ENCODE peak calls at places on chromosomes 4 and X, in five cellular contexts. M, D, C, R and K are unnamed samples.

GRCh38 chrX:111483140-111483539 is 28.3 kb upstream of the SERTM2 start:
- DNase-seq in R (no peak), D (no peak), C (no peak), M (no peak), K (no peak)

GRCh38 chr4:169238445-169238844 is 32.3 kb downstream of the SH3RF1 start:
- DNase-seq in R (no peak), D (no peak), C (no peak), M (no peak), K (no peak)

GRCh38 chrX:68504237-68504636 is 5.4 kb downstream of the YIPF6 start:
- DNase-seq in R (no peak), M (no peak), C (no peak), D (no peak), K (no peak)

GRCh38 chr4:4651811-4652609 is 110.2 kb upstream of the STX18 start:
- DNase-seq in M (no peak), C (peak; percentile 47), D (peak; percentile 43), R (peak; percentile 91), K (no peak)

GRCh38 chr4:3810111-3810680 is 44.0 kb downstream of the ADRA2C start:
- DNase-seq in C (no peak), D (no peak), R (no peak), M (no peak), K (no peak)

GRCh38 chrX:65528705-65529340 is 5.8 kb downstream of the LAS1L start:
- DNase-seq in M (peak; percentile 64), C (peak; percentile 56), R (peak; percentile 50), D (no peak), K (no peak)

GRCh38 chrX:40278340-40279090 is 180.8 kb upstream of the BCOR start:
- DNase-seq in C (no peak), D (no peak), M (no peak), R (no peak), K (no peak)

GRCh38 chrX:134544614-134545255 is 84.8 kb downstream of the HPRT1 start:
- DNase-seq in R (no peak), D (peak; percentile 30), M (no peak), C (peak; percentile 36), K (no peak)

GRCh38 chrX:125203379-125203736 is 116.3 kb upstream of the TEX13C start:
- DNase-seq in M (no peak), R (no peak), C (no peak), D (peak; percentile 17), K (no peak)

GRCh38 chr4:19213388-19213787 is 1038.3 kb upstream of the SLIT2 start:
- DNase-seq in M (no peak), D (no peak), C (no peak), R (peak; percentile 67), K (no peak)

GRCh38 chrX:110280954-110281353 is 36.9 kb downstream of the AMMECR1 start:
- DNase-seq in D (no peak), C (no peak), M (no peak), R (no peak), K (no peak)

GRCh38 chrX:155718964-155719586 is 106.3 kb upstream of the TMLHE start:
- DNase-seq in D (peak; percentile 64), R (no peak), M (no peak), C (no peak), K (no peak)

GRCh38 chrX:8364369-8365141 is 100.1 kb upstream of the VCX3B start:
- DNase-seq in D (no peak), M (no peak), R (peak; percentile 75), C (peak; percentile 60), K (no peak)
- TF ChIP-seq CTCF in D (peak; percentile 30), M (no peak), R (peak; percentile 83), C (peak; percentile 88), K (peak; percentile 36)

DNA sequence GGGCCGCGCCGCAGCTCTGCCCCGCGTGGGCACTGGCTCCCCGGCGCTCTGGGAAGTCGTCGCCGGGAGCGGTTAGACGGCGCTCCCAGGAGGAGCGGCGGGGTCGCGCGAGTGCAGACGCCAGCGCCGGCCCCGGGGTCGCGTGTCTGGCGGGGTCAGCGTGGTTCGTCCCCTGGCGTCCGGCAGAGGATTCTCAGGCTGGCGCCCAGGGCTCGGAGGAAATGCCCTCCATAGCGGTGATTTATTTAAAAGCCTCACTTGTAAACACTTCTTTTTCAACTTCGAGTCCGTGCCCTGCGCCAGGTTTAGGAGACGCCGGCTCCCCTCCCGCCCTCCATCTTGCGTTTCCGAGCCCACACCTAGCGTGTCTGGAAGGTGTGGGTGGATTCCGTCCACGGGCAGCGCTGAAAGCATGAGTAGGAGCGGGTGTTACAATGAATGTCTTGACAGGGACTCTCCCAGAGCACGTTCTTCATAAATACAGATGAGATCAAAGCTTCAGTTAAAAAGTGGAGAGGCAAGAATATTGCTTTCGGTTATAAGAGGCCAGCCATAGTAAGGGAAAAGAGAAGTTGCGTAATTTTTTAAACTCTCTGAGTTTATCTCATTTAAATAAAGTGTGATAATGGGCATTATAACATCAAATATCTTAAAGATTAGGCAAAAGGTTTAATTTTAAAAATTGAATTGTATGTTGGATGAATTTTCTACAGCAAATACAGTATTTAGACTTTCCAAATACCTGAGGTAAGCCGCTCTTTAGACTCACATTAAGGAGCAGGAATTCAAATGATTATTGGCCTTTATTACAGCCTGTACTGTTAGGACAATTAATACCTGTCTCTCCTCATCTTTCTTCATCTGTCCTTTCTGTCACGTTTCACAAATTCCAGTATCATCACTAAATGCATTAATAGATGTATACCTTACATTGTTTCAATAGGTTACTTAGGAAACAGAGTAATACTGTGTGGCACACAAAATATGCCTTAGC is 863 bp downstream of the FAM241A start:
- DNase-seq in M (peak; percentile 29), C (peak; percentile 46), R (peak; percentile 62), D (peak; percentile 56), K (no peak)
- TF ChIP-seq CTCF in M (no peak), C (peak; percentile 45), R (peak; percentile 43), D (no peak), K (no peak)

GRCh38 chr4:173199553-173199952 is 30.9 kb downstream of the GALNT7 start:
- DNase-seq in C (no peak), M (no peak), R (no peak), D (no peak), K (no peak)
- TF ChIP-seq CTCF in C (no peak), M (no peak), R (no peak), D (no peak), K (no peak)

GRCh38 chrX:115912372-115912897 is 258.1 kb upstream of the AGTR2 start:
- DNase-seq in C (peak; percentile 62), R (peak; percentile 57), M (no peak), D (no peak), K (no peak)
- TF ChIP-seq CTCF in C (peak; percentile 68), R (peak; percentile 73), M (no peak), D (peak; percentile 7), K (no peak)

GRCh38 chrX:35291013-35291412 is 348.4 kb downstream of the FAM47B start:
- DNase-seq in R (no peak), C (no peak), M (no peak), D (no peak), K (no peak)
- TF ChIP-seq CTCF in R (no peak), C (no peak), M (no peak), D (no peak), K (no peak)

GRCh38 chr4:43351970-43352806 is 459.7 kb downstream of the GRXCR1 start:
- DNase-seq in R (no peak), M (no peak), C (no peak), D (no peak), K (no peak)

GRCh38 chr4:43357252-43357974 is 464.9 kb downstream of the GRXCR1 start:
- DNase-seq in M (no peak), D (no peak), C (no peak), R (no peak), K (no peak)

GRCh38 chr4:43356786-43357185 is 464.3 kb downstream of the GRXCR1 start:
- DNase-seq in M (no peak), C (no peak), D (no peak), R (no peak), K (no peak)

GRCh38 chr4:43352859-43353258 is 460.3 kb downstream of the GRXCR1 start:
- DNase-seq in C (no peak), M (no peak), R (no peak), D (no peak), K (no peak)

GRCh38 chr4:43353552-43353951 is 461.0 kb downstream of the GRXCR1 start:
- DNase-seq in M (no peak), R (no peak), D (no peak), C (no peak), K (no peak)
- TF ChIP-seq CTCF in M (no peak), R (no peak), D (no peak), C (no peak), K (no peak)

DNA sequence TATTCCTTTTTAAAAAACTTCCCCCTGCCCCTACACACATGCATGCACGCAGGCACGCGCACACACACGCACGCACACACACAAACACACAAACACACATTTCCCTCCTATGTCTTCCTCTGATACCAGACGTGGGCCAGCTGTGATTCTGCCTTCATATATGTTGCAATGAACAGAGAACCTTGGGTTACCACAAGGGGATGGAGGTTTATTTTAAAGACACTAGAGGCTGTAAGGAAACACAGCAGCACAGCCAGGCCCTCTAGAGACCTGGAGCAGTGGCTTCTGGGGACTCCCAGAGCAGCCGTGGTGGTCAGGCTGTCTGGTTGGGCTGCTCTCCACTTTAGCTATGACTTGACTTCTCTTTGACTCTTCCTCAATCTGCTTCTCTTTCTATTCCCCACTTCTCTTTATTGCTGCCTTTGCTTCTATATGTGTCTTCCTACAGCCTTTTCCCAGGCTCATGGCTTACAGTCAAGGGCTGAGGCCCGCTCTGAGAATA is 3.2 kb upstream of the TLR10 start:
- DNase-seq in D (peak; percentile 45), M (no peak), C (no peak), R (no peak), K (no peak)
- TF ChIP-seq CTCF in D (no peak), M (no peak), C (no peak), R (no peak), K (no peak)

DNA sequence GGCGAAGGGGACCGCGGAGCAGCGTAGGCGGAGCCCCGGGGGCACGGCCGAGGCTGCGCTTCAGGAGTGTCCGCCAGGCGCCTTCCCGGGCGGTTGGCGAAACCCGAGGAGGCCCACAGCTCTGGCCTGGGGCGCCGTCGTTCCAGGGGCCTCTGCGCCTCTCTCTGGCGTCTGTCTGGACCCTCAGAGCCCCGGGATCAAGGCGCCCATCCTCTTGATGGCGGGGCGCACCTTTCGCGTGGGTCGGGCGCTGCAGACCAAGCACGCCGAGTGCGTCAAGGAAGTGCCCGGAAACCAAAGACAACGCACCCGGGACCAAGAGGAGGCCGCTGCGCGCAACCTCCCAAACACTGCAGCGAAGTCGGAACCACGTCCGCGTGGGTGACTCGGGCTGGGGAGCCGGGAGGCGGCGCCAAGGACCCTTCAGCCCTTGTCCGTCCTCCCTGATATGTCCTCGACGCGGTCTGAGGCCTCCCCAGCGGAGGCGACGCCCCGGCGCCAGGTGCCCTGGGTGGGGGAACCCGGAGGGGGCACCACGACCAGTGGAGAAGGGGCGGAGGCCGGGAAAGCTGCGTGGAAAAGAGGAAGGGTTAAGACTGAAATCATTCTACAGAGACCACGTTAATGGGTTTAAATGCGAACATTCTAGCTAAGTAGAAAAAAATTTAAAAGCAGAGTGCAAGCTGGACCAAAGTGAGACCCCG is 9.9 kb downstream of the HMX1 start:
- DNase-seq in M (no peak), R (no peak), D (no peak), C (peak; percentile 57), K (no peak)
- TF ChIP-seq CTCF in M (no peak), R (no peak), D (no peak), C (peak; percentile 25), K (no peak)